ENCODE peak calls at places on chromosomes 12 and 14, in eight cellular contexts. One of them, this sample, is unnamed.

GRCh38 chr14:51283402-51283825 is 43.4 kb downstream of the TMX1 start:
- DNase-seq in mucosa of descending colon: no peak
- DNase-seq in uterus: no peak
- DNase-seq in transverse colon: no peak
- DNase-seq in ovary: no peak
- DNase-seq in cardiac muscle cell: peak; percentile 89
- DNase-seq in stomach: no peak
- DNase-seq in heart right ventricle: peak; percentile 36
- DNase-seq in this sample: no peak

GRCh38 chr14:65560340-65561027 is 148.0 kb downstream of the FUT8 start:
- DNase-seq in ovary: no peak
- DNase-seq in uterus: no peak
- DNase-seq in stomach: no peak
- DNase-seq in transverse colon: no peak
- DNase-seq in mucosa of descending colon: no peak
- DNase-seq in heart right ventricle: no peak
- DNase-seq in cardiac muscle cell: no peak
- DNase-seq in this sample: no peak

GRCh38 chr14:34713681-34714319 is 593 bp downstream of the CFL2 start:
- DNase-seq in heart right ventricle: peak; percentile 49
- DNase-seq in ovary: no peak
- DNase-seq in uterus: peak; percentile 47
- DNase-seq in mucosa of descending colon: peak; percentile 54
- DNase-seq in transverse colon: peak; percentile 37
- DNase-seq in cardiac muscle cell: peak; percentile 38
- DNase-seq in stomach: peak; percentile 27
- DNase-seq in this sample: peak; percentile 18

GRCh38 chr14:51954657-51955056 is 34.7 kb upstream of the RTRAF start:
- DNase-seq in uterus: no peak
- DNase-seq in ovary: no peak
- DNase-seq in heart right ventricle: no peak
- DNase-seq in cardiac muscle cell: no peak
- DNase-seq in transverse colon: no peak
- DNase-seq in stomach: no peak
- DNase-seq in mucosa of descending colon: no peak
- DNase-seq in this sample: no peak

GRCh38 chr12:75289678-75290200 is 40.4 kb downstream of the CAPS2 start:
- DNase-seq in ovary: no peak
- DNase-seq in mucosa of descending colon: no peak
- DNase-seq in uterus: no peak
- DNase-seq in cardiac muscle cell: no peak
- DNase-seq in stomach: no peak
- DNase-seq in transverse colon: no peak
- DNase-seq in heart right ventricle: no peak
- DNase-seq in this sample: no peak

GRCh38 chr12:118042091-118042490 is 18.9 kb downstream of the WSB2 start:
- DNase-seq in mucosa of descending colon: no peak
- DNase-seq in transverse colon: no peak
- DNase-seq in cardiac muscle cell: no peak
- DNase-seq in heart right ventricle: no peak
- DNase-seq in stomach: no peak
- DNase-seq in uterus: no peak
- DNase-seq in ovary: no peak
- DNase-seq in this sample: no peak

GRCh38 chr14:96095581-96096476 is 56.7 kb downstream of the C14orf132 start:
- DNase-seq in stomach: peak; percentile 64
- DNase-seq in ovary: no peak
- DNase-seq in cardiac muscle cell: no peak
- DNase-seq in uterus: peak; percentile 34
- DNase-seq in transverse colon: no peak
- DNase-seq in mucosa of descending colon: peak; percentile 35
- DNase-seq in heart right ventricle: no peak
- DNase-seq in this sample: no peak

GRCh38 chr12:19739195-19739776 is 300.0 kb downstream of the AEBP2 start:
- DNase-seq in mucosa of descending colon: no peak
- DNase-seq in cardiac muscle cell: peak; percentile 63
- DNase-seq in heart right ventricle: peak; percentile 61
- DNase-seq in transverse colon: peak; percentile 16
- DNase-seq in ovary: no peak
- DNase-seq in stomach: no peak
- DNase-seq in uterus: no peak
- DNase-seq in this sample: no peak

GRCh38 chr12:66813137-66813867 is 134.4 kb upstream of the GRIP1 start:
- DNase-seq in mucosa of descending colon: no peak
- DNase-seq in cardiac muscle cell: no peak
- DNase-seq in ovary: no peak
- DNase-seq in stomach: no peak
- DNase-seq in transverse colon: no peak
- DNase-seq in heart right ventricle: no peak
- DNase-seq in uterus: no peak
- DNase-seq in this sample: no peak

GRCh38 chr14:98826618-98827017 is 445.4 kb downstream of the BCL11B start:
- DNase-seq in uterus: no peak
- DNase-seq in transverse colon: no peak
- DNase-seq in ovary: no peak
- DNase-seq in cardiac muscle cell: no peak
- DNase-seq in heart right ventricle: no peak
- DNase-seq in mucosa of descending colon: no peak
- DNase-seq in stomach: peak; percentile 31
- DNase-seq in this sample: no peak

GRCh38 chr12:91774471-91774921 is 371.1 kb downstream of the BTG1 start:
- DNase-seq in stomach: no peak
- DNase-seq in cardiac muscle cell: no peak
- DNase-seq in uterus: no peak
- DNase-seq in heart right ventricle: no peak
- DNase-seq in ovary: peak; percentile 12
- DNase-seq in mucosa of descending colon: no peak
- DNase-seq in transverse colon: no peak
- DNase-seq in this sample: no peak
- H3K4me3 ChIP-seq in stomach: peak overlapping the region; percentile 18
- H3K4me3 ChIP-seq in cardiac muscle cell: no peak overlapping the region
- H3K4me3 ChIP-seq in uterus: no peak overlapping the region
- H3K4me3 ChIP-seq in heart right ventricle: no peak overlapping the region
- H3K4me3 ChIP-seq in ovary: no peak overlapping the region
- H3K4me3 ChIP-seq in mucosa of descending colon: no peak overlapping the region
- H3K4me3 ChIP-seq in transverse colon: no peak overlapping the region
- H3K4me3 ChIP-seq in this sample: no peak overlapping the region

DNA sequence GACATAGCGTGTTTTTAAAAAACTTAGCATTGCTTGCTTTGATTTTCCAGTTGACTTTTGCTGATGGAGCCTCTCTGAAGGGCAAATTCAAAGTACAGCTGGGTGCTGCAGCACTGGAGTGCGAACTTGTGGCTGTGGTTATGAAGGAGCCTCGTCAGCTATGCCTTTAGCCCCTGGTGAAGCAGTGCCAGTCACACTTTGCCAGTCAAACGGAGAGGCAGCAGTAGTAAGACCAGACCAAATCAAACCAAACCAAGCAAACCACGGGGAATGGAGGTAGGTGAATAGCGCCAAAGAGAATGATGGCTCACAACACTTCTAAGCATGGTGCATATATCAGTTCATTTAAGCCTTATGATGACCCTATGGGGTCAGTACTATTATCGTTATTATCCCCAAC is 15.1 kb upstream of the SLC38A2 start:
- DNase-seq in transverse colon: peak; percentile 36
- DNase-seq in heart right ventricle: no peak
- DNase-seq in ovary: no peak
- DNase-seq in cardiac muscle cell: no peak
- DNase-seq in stomach: no peak
- DNase-seq in mucosa of descending colon: no peak
- DNase-seq in uterus: no peak
- DNase-seq in this sample: no peak
- H3K4me3 ChIP-seq in transverse colon: no peak overlapping the region
- H3K4me3 ChIP-seq in heart right ventricle: no peak overlapping the region
- H3K4me3 ChIP-seq in ovary: no peak overlapping the region
- H3K4me3 ChIP-seq in cardiac muscle cell: no peak overlapping the region
- H3K4me3 ChIP-seq in stomach: no peak overlapping the region
- H3K4me3 ChIP-seq in mucosa of descending colon: no peak overlapping the region
- H3K4me3 ChIP-seq in uterus: no peak overlapping the region
- H3K4me3 ChIP-seq in this sample: no peak overlapping the region

GRCh38 chr14:104681689-104682074 is 7.7 kb upstream of the INF2 start:
- DNase-seq in cardiac muscle cell: peak; percentile 80
- DNase-seq in mucosa of descending colon: peak; percentile 92
- DNase-seq in ovary: peak; percentile 84
- DNase-seq in uterus: peak; percentile 85
- DNase-seq in stomach: peak; percentile 92
- DNase-seq in transverse colon: peak; percentile 92
- DNase-seq in heart right ventricle: peak; percentile 96
- DNase-seq in this sample: peak; percentile 87

GRCh38 chr14:104683653-104684448 is 5.6 kb upstream of the INF2 start:
- DNase-seq in cardiac muscle cell: no peak
- DNase-seq in ovary: no peak
- DNase-seq in mucosa of descending colon: no peak
- DNase-seq in stomach: no peak
- DNase-seq in uterus: no peak
- DNase-seq in transverse colon: no peak
- DNase-seq in heart right ventricle: no peak
- DNase-seq in this sample: no peak

GRCh38 chr14:104680056-104680805 is 9.2 kb upstream of the INF2 start:
- DNase-seq in uterus: peak; percentile 55
- DNase-seq in transverse colon: peak; percentile 54
- DNase-seq in mucosa of descending colon: peak; percentile 60
- DNase-seq in stomach: peak; percentile 77
- DNase-seq in heart right ventricle: no peak
- DNase-seq in cardiac muscle cell: no peak
- DNase-seq in ovary: peak; percentile 35
- DNase-seq in this sample: peak; percentile 74

GRCh38 chr14:104680806-104681688 is 8.4 kb upstream of the INF2 start:
- DNase-seq in stomach: peak; percentile 87
- DNase-seq in transverse colon: peak; percentile 77
- DNase-seq in ovary: peak; percentile 31
- DNase-seq in mucosa of descending colon: peak; percentile 78
- DNase-seq in uterus: peak; percentile 47
- DNase-seq in heart right ventricle: no peak
- DNase-seq in cardiac muscle cell: peak; percentile 55
- DNase-seq in this sample: peak; percentile 91

DNA sequence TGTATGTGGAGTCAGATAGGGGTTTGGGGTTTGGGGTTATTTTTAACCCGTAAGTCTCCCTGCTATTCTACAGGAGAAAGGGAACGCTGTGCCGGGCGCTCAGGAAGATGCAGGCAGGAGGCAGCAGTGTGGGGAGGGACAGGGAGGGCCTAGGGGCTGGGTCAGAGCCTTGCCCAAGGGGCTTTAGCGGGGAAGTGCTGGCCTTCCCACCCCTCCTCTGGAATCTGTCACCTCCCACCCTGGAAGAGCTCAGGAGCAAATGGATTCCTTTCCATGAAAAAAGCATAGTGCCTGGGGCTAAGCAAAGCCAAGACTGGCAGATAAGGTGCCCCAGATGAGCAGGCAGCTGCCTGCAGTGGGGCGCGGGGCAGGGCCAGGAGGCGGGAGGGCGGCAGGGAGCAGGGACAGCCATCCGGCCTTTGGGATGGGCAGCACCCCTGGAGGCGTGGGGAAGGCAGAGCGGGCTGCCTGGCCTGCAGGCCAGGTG is 7.3 kb upstream of the INF2 start:
- DNase-seq in transverse colon: no peak
- DNase-seq in heart right ventricle: no peak
- DNase-seq in mucosa of descending colon: peak; percentile 55
- DNase-seq in uterus: no peak
- DNase-seq in stomach: no peak
- DNase-seq in ovary: peak; percentile 28
- DNase-seq in cardiac muscle cell: peak; percentile 53
- DNase-seq in this sample: no peak
- H3K4me3 ChIP-seq in transverse colon: no peak overlapping the region
- H3K4me3 ChIP-seq in heart right ventricle: peak overlapping the region; percentile 9
- H3K4me3 ChIP-seq in mucosa of descending colon: no peak overlapping the region
- H3K4me3 ChIP-seq in uterus: no peak overlapping the region
- H3K4me3 ChIP-seq in stomach: peak overlapping the region; percentile 16
- H3K4me3 ChIP-seq in ovary: no peak overlapping the region
- H3K4me3 ChIP-seq in cardiac muscle cell: no peak overlapping the region
- H3K4me3 ChIP-seq in this sample: peak overlapping the region; percentile 24

GRCh38 chr14:75433631-75434556 is 6.1 kb downstream of the JDP2 start:
- DNase-seq in cardiac muscle cell: no peak
- DNase-seq in transverse colon: no peak
- DNase-seq in stomach: no peak
- DNase-seq in ovary: no peak
- DNase-seq in heart right ventricle: no peak
- DNase-seq in mucosa of descending colon: no peak
- DNase-seq in uterus: no peak
- DNase-seq in this sample: no peak

GRCh38 chr14:75432406-75432805 is 4.6 kb downstream of the JDP2 start:
- DNase-seq in heart right ventricle: no peak
- DNase-seq in cardiac muscle cell: no peak
- DNase-seq in transverse colon: peak; percentile 75
- DNase-seq in stomach: no peak
- DNase-seq in ovary: no peak
- DNase-seq in uterus: no peak
- DNase-seq in mucosa of descending colon: peak; percentile 78
- DNase-seq in this sample: no peak

GRCh38 chr14:75434557-75435248 is 6.9 kb downstream of the JDP2 start:
- DNase-seq in ovary: no peak
- DNase-seq in transverse colon: no peak
- DNase-seq in stomach: no peak
- DNase-seq in cardiac muscle cell: no peak
- DNase-seq in uterus: no peak
- DNase-seq in mucosa of descending colon: no peak
- DNase-seq in heart right ventricle: no peak
- DNase-seq in this sample: no peak

GRCh38 chr14:75437201-75438143 is 9.7 kb downstream of the JDP2 start:
- DNase-seq in transverse colon: no peak
- DNase-seq in heart right ventricle: no peak
- DNase-seq in cardiac muscle cell: no peak
- DNase-seq in uterus: no peak
- DNase-seq in ovary: no peak
- DNase-seq in mucosa of descending colon: no peak
- DNase-seq in stomach: no peak
- DNase-seq in this sample: no peak

GRCh38 chr14:75435473-75435872 is 7.7 kb downstream of the JDP2 start:
- DNase-seq in stomach: no peak
- DNase-seq in uterus: no peak
- DNase-seq in ovary: no peak
- DNase-seq in cardiac muscle cell: no peak
- DNase-seq in mucosa of descending colon: no peak
- DNase-seq in heart right ventricle: no peak
- DNase-seq in transverse colon: no peak
- DNase-seq in this sample: no peak
- H3K4me3 ChIP-seq in stomach: no peak overlapping the region
- H3K4me3 ChIP-seq in uterus: no peak overlapping the region
- H3K4me3 ChIP-seq in ovary: no peak overlapping the region
- H3K4me3 ChIP-seq in cardiac muscle cell: no peak overlapping the region
- H3K4me3 ChIP-seq in mucosa of descending colon: no peak overlapping the region
- H3K4me3 ChIP-seq in heart right ventricle: no peak overlapping the region
- H3K4me3 ChIP-seq in transverse colon: no peak overlapping the region
- H3K4me3 ChIP-seq in this sample: no peak overlapping the region

DNA sequence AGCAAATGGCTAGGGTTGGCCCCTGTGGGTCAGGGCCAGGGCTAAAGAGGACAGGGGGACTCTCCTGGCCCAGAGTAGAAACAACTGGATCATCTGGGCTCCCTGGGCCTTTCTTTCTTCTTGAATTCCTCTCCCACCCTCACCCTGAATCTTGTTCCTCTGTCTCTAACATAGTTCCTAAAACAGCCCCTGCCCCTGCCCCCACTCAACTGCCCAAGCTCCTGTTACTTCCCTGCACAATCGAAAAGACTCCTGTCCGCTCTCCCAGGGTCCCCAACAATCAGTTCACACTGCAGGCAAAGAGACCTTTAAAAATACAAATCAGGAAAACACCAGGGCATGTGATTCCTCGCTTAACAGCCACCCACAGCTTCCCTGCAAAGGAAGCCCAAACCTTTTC is 18.0 kb upstream of the ANKRD33 start:
- DNase-seq in cardiac muscle cell: no peak
- DNase-seq in mucosa of descending colon: no peak
- DNase-seq in transverse colon: no peak
- DNase-seq in heart right ventricle: no peak
- DNase-seq in ovary: no peak
- DNase-seq in stomach: no peak
- DNase-seq in uterus: no peak
- DNase-seq in this sample: no peak
- H3K4me3 ChIP-seq in cardiac muscle cell: no peak overlapping the region
- H3K4me3 ChIP-seq in mucosa of descending colon: no peak overlapping the region
- H3K4me3 ChIP-seq in transverse colon: no peak overlapping the region
- H3K4me3 ChIP-seq in heart right ventricle: no peak overlapping the region
- H3K4me3 ChIP-seq in ovary: no peak overlapping the region
- H3K4me3 ChIP-seq in stomach: no peak overlapping the region
- H3K4me3 ChIP-seq in uterus: no peak overlapping the region
- H3K4me3 ChIP-seq in this sample: no peak overlapping the region